ENCODE peak calls at places on chromosome 12, in nine cellular contexts. N is dorsolateral prefrontal cortex; B is lower lobe of right lung; X is uterus; I is CD8-positive, alpha-beta memory T cell; T is prostate gland; M is heart right ventricle; Q is heart left ventricle; F is HepG2. J is an unnamed sample.

GRCh38 chr12:47032644-47033043 is 46.8 kb upstream of the PCED1B start:
- DNase-seq in N (no peak), B (no peak), X (no peak), I (peak; percentile 55), T (no peak), M (peak; percentile 22), Q (no peak), F (peak; percentile 23), J (no peak)

GRCh38 chr12:60148109-60148508 is 552.3 kb downstream of the SLC16A7 start:
- DNase-seq in N (no peak), B (no peak), X (no peak), I (no peak), T (no peak), M (no peak), Q (no peak), F (no peak), J (peak; percentile 66)

GRCh38 chr12:48817957-48818830 is at the start of gene CACNB3:
- DNase-seq in N (no peak), B (peak; percentile 84), X (peak; percentile 77), I (peak; percentile 76), T (peak; percentile 60), M (peak; percentile 75), Q (peak; percentile 86), F (no peak), J (no peak)

GRCh38 chr12:26869908-26870459 is 37.0 kb upstream of the ITPR2 start:
- DNase-seq in N (no peak), B (no peak), X (no peak), I (no peak), T (no peak), M (no peak), Q (no peak), F (no peak), J (no peak)

GRCh38 chr12:81863406-81863805 is 104.3 kb upstream of the PPFIA2 start:
- DNase-seq in N (no peak), B (no peak), X (no peak), I (no peak), T (no peak), M (no peak), Q (no peak), F (no peak), J (no peak)

GRCh38 chr12:50882563-50882962 is 39.8 kb downstream of the TMPRSS12 start:
- DNase-seq in N (no peak), B (no peak), X (no peak), I (no peak), T (no peak), M (no peak), Q (no peak), F (no peak), J (no peak)

GRCh38 chr12:104219908-104220404 is 4.4 kb downstream of the TXNRD1 start:
- DNase-seq in N (no peak), B (no peak), X (no peak), I (no peak), T (peak; percentile 12), M (no peak), Q (no peak), F (peak; percentile 69), J (no peak)

GRCh38 chr12:79919762-79920161 is 15.1 kb downstream of the PPP1R12A start:
- DNase-seq in N (no peak), B (no peak), X (no peak), I (no peak), T (no peak), M (no peak), Q (no peak), F (no peak), J (no peak)

GRCh38 chr12:102958073-102958829 is 777 bp downstream of the ASCL1 start:
- DNase-seq in N (no peak), B (no peak), X (no peak), I (no peak), T (no peak), M (no peak), Q (no peak), F (no peak), J (no peak)

GRCh38 chr12:91769736-91770135 is 375.9 kb downstream of the BTG1 start:
- DNase-seq in N (no peak), B (no peak), X (no peak), I (no peak), T (no peak), M (no peak), Q (no peak), F (no peak), J (no peak)

GRCh38 chr12:124713436-124714082 is 146.1 kb upstream of the NCOR2 start:
- DNase-seq in N (no peak), B (no peak), X (no peak), I (peak; percentile 38), T (no peak), M (peak; percentile 64), Q (no peak), F (no peak), J (no peak)

GRCh38 chr12:10641735-10642500 is 28.5 kb upstream of the MAGOHB start:
- DNase-seq in N (no peak), B (no peak), X (no peak), I (no peak), T (no peak), M (no peak), Q (no peak), F (no peak), J (no peak)

GRCh38 chr12:32159925-32160324 is 53.3 kb downstream of the BICD1 start:
- DNase-seq in N (no peak), B (no peak), X (no peak), I (no peak), T (no peak), M (no peak), Q (no peak), F (no peak), J (no peak)

GRCh38 chr12:32158525-32158924 is 51.9 kb downstream of the BICD1 start:
- DNase-seq in N (no peak), B (no peak), X (no peak), I (no peak), T (no peak), M (no peak), Q (no peak), F (no peak), J (no peak)

GRCh38 chr12:32155911-32156585 is 49.4 kb downstream of the BICD1 start:
- DNase-seq in N (no peak), B (no peak), X (no peak), I (no peak), T (no peak), M (no peak), Q (no peak), F (no peak), J (no peak)

GRCh38 chr12:32161040-32161439 is 54.4 kb downstream of the BICD1 start:
- DNase-seq in N (no peak), B (no peak), X (no peak), I (no peak), T (no peak), M (no peak), Q (no peak), F (no peak), J (no peak)

DNA sequence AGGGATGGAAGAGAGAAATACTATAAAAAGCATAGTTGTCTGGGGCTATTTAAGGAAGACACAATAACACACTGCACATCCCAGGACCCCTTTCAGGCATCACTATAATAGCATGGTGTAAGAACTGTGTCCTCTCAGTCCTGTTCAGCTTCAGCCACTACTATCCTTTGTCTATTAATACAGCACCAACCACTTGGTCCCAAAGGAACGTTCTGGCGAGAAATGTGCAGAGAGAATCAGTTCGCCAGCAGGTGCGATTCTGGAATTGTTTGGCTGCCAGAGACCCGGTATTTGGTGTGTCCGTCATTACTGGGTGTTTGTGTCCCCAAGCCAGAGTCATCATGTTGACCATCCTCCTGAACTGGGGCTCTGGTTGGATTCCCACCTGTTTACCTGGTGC is 52.7 kb downstream of the BICD1 start:
- DNase-seq in N (no peak), B (no peak), X (no peak), I (no peak), T (no peak), M (no peak), Q (no peak), F (no peak), J (no peak)
- H3K27ac ChIP-seq in N (no peak overlapping the region), B (no peak overlapping the region), X (no peak overlapping the region), I (no peak overlapping the region), T (no peak overlapping the region), M (no peak overlapping the region), Q (no peak overlapping the region), F (no peak overlapping the region), J (no peak overlapping the region)

GRCh38 chr12:12436831-12437345 is 80.0 kb downstream of the BORCS5 start:
- DNase-seq in N (no peak), B (no peak), X (no peak), I (no peak), T (no peak), M (no peak), Q (no peak), F (no peak), J (no peak)

GRCh38 chr12:12428961-12429657 is 72.2 kb downstream of the BORCS5 start:
- DNase-seq in N (no peak), B (no peak), X (no peak), I (no peak), T (no peak), M (no peak), Q (no peak), F (no peak), J (no peak)

GRCh38 chr12:12428047-12428446 is 71.2 kb downstream of the BORCS5 start:
- DNase-seq in N (no peak), B (no peak), X (no peak), I (no peak), T (no peak), M (no peak), Q (no peak), F (no peak), J (no peak)

GRCh38 chr12:12432373-12432772 is 75.5 kb downstream of the BORCS5 start:
- DNase-seq in N (no peak), B (no peak), X (no peak), I (no peak), T (peak; percentile 53), M (no peak), Q (no peak), F (no peak), J (peak; percentile 94)

GRCh38 chr12:12433203-12433731 is 76.4 kb downstream of the BORCS5 start:
- DNase-seq in N (no peak), B (no peak), X (no peak), I (no peak), T (no peak), M (no peak), Q (no peak), F (no peak), J (no peak)
- H3K27ac ChIP-seq in N (peak overlapping the region; percentile 32), B (peak overlapping the region; percentile 20), X (peak overlapping the region; percentile 13), I (no peak overlapping the region), T (peak overlapping the region; percentile 62), M (no peak overlapping the region), Q (no peak overlapping the region), F (no peak overlapping the region), J (peak overlapping the region; percentile 42)

DNA sequence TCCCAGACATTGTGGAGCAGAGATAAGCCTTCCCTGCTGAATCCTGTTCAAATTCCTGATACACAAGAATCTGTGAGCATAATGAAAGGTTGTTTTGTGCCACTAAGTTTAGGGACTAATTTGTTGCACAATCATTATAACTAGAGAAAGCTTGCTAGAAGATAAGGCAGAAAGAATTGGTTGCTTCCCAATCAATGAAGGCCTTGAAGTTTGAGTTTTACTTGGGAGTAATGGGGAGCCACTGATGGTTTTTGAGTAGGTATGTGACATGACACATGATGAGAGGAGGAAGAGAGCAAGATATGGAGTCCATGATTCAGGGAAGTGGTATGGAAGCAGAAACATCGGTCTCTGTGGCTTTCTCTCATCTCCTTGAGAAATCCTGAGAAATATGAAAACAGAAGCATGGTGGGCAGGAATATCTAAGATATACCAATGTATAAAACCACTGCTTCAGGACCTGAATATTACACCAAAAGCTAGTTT is 13.3 kb upstream of the TCP11L2 start:
- DNase-seq in N (no peak), B (no peak), X (no peak), I (no peak), T (no peak), M (no peak), Q (no peak), F (no peak), J (no peak)
- H3K27ac ChIP-seq in N (no peak overlapping the region), B (no peak overlapping the region), X (no peak overlapping the region), I (no peak overlapping the region), T (no peak overlapping the region), M (no peak overlapping the region), Q (no peak overlapping the region), F (peak overlapping the region; percentile 84), J (peak overlapping the region; percentile 95)

GRCh38 chr12:110244372-110244771 is 36.7 kb upstream of the ATP2A2 start:
- DNase-seq in N (no peak), B (no peak), X (no peak), I (no peak), T (no peak), M (no peak), Q (no peak), F (no peak), J (no peak)
- H3K27ac ChIP-seq in N (no peak overlapping the region), B (no peak overlapping the region), X (no peak overlapping the region), I (no peak overlapping the region), T (no peak overlapping the region), M (peak overlapping the region; percentile 85), Q (peak overlapping the region; percentile 82), F (no peak overlapping the region), J (no peak overlapping the region)

J was measured in AG04450.